ENCODE peak calls at places on chromosomes 3 and 15, in four cellular contexts. C, V, A and P are unnamed samples.

GRCh38 chr3:179452166-179452544 is 885 bp upstream of the GNB4 start:
- DNase-seq in C (no peak), V (no peak), A (no peak), P (no peak)

GRCh38 chr3:77546246-77546645 is 506.3 kb downstream of the ROBO2 start:
- DNase-seq in C (no peak), V (no peak), A (no peak), P (no peak)

GRCh38 chr15:38662398-38662797 is 97.8 kb upstream of the RASGRP1 start:
- DNase-seq in C (no peak), V (no peak), A (no peak), P (no peak)

GRCh38 chr15:68820205-68820588 is 498 bp downstream of the ANP32A start:
- DNase-seq in C (peak; percentile 38), V (no peak), A (peak; percentile 47), P (peak; percentile 71)

GRCh38 chr3:4797201-4797600 is 182.0 kb upstream of the BHLHE40 start:
- DNase-seq in C (no peak), V (no peak), A (no peak), P (no peak)

GRCh38 chr3:46538803-46539442 is 27.2 kb downstream of the LRRC2 start:
- DNase-seq in C (peak; percentile 91), V (peak; percentile 35), A (peak; percentile 81), P (peak; percentile 79)

GRCh38 chr3:128239304-128239703 is 86.0 kb downstream of the EEFSEC start:
- DNase-seq in C (no peak), V (no peak), A (no peak), P (no peak)

GRCh38 chr15:86333819-86334218 is 254.1 kb downstream of the AGBL1 start:
- DNase-seq in C (no peak), V (no peak), A (no peak), P (no peak)

GRCh38 chr15:84606653-84607120 is 5.9 kb downstream of the ZSCAN2 start:
- DNase-seq in C (no peak), V (no peak), A (no peak), P (no peak)

GRCh38 chr15:100663066-100663465 is 60.7 kb downstream of the ASB7 start:
- DNase-seq in C (no peak), V (no peak), A (no peak), P (no peak)